ENCODE peak calls at places on chromosomes 3 and 15, in five cellular contexts. One of them, this sample, is unnamed.
A peak's percentile ranks its signal among the peaks of the same experiment; 100 is the strongest.

GRCh38 chr3:46667657-46668056 is 25.8 kb downstream of the ALS2CL start:
- DNase-seq in gastrocnemius medialis: peak; percentile 0
- DNase-seq in A549: no peak
- DNase-seq in Peyer's patch: peak; percentile 25
- DNase-seq in sigmoid colon: peak; percentile 33
- DNase-seq in this sample: no peak

GRCh38 chr3:49801160-49801559 is 1.5 kb upstream of the CDHR4 start:
- DNase-seq in gastrocnemius medialis: no peak
- DNase-seq in A549: no peak
- DNase-seq in Peyer's patch: no peak
- DNase-seq in sigmoid colon: no peak
- DNase-seq in this sample: no peak

GRCh38 chr3:99211309-99211708 is 309.8 kb upstream of the DCBLD2 start:
- DNase-seq in gastrocnemius medialis: no peak
- DNase-seq in A549: no peak
- DNase-seq in Peyer's patch: no peak
- DNase-seq in sigmoid colon: no peak
- DNase-seq in this sample: no peak

GRCh38 chr15:77836116-77836798 is 203.5 kb upstream of the LINGO1 start:
- DNase-seq in gastrocnemius medialis: no peak
- DNase-seq in A549: peak; percentile 33
- DNase-seq in Peyer's patch: no peak
- DNase-seq in sigmoid colon: peak; percentile 28
- DNase-seq in this sample: no peak

GRCh38 chr3:135106445-135106844 is 311.4 kb downstream of the EPHB1 start:
- DNase-seq in gastrocnemius medialis: no peak
- DNase-seq in A549: peak; percentile 2
- DNase-seq in Peyer's patch: peak; percentile 78
- DNase-seq in sigmoid colon: no peak
- DNase-seq in this sample: no peak

GRCh38 chr3:90241481-90241880 is 1134.1 kb downstream of the EPHA3 start:
- DNase-seq in gastrocnemius medialis: no peak
- DNase-seq in A549: no peak
- DNase-seq in Peyer's patch: no peak
- DNase-seq in sigmoid colon: no peak
- DNase-seq in this sample: no peak

GRCh38 chr3:131856171-131856570 is 178.6 kb downstream of the CPNE4 start:
- DNase-seq in gastrocnemius medialis: no peak
- DNase-seq in A549: no peak
- DNase-seq in Peyer's patch: no peak
- DNase-seq in sigmoid colon: no peak
- DNase-seq in this sample: no peak

GRCh38 chr3:101038393-101038792 is 45.2 kb upstream of the ABI3BP start:
- DNase-seq in gastrocnemius medialis: no peak
- DNase-seq in A549: no peak
- DNase-seq in Peyer's patch: no peak
- DNase-seq in sigmoid colon: no peak
- DNase-seq in this sample: no peak

GRCh38 chr15:22831473-22831872 is 7.0 kb upstream of the NIPA2 start:
- DNase-seq in gastrocnemius medialis: no peak
- DNase-seq in A549: peak; percentile 13
- DNase-seq in Peyer's patch: no peak
- DNase-seq in sigmoid colon: no peak
- DNase-seq in this sample: no peak

GRCh38 chr15:70142072-70142321 is 44.3 kb upstream of the TLE3 start:
- DNase-seq in gastrocnemius medialis: no peak
- DNase-seq in A549: no peak
- DNase-seq in Peyer's patch: no peak
- DNase-seq in sigmoid colon: no peak
- DNase-seq in this sample: no peak

GRCh38 chr3:61438253-61439115 is 122.9 kb upstream of the PTPRG start:
- DNase-seq in gastrocnemius medialis: no peak
- DNase-seq in A549: no peak
- DNase-seq in Peyer's patch: no peak
- DNase-seq in sigmoid colon: no peak
- DNase-seq in this sample: no peak

GRCh38 chr15:36951747-36952247 is 148.6 kb downstream of the MEIS2 start:
- DNase-seq in gastrocnemius medialis: no peak
- DNase-seq in A549: peak; percentile 2
- DNase-seq in Peyer's patch: no peak
- DNase-seq in sigmoid colon: no peak
- DNase-seq in this sample: no peak

GRCh38 chr3:60217156-60217911 is 1033.9 kb downstream of the FHIT start:
- DNase-seq in gastrocnemius medialis: no peak
- DNase-seq in A549: no peak
- DNase-seq in Peyer's patch: no peak
- DNase-seq in sigmoid colon: no peak
- DNase-seq in this sample: no peak

GRCh38 chr15:56341201-56341600 is 24.0 kb upstream of the TEX9 start:
- DNase-seq in gastrocnemius medialis: no peak
- DNase-seq in A549: no peak
- DNase-seq in Peyer's patch: no peak
- DNase-seq in sigmoid colon: no peak
- DNase-seq in this sample: no peak

GRCh38 chr3:115855911-115856310 is 232.6 kb downstream of the GAP43 start:
- DNase-seq in gastrocnemius medialis: no peak
- DNase-seq in A549: no peak
- DNase-seq in Peyer's patch: no peak
- DNase-seq in sigmoid colon: no peak
- DNase-seq in this sample: no peak

GRCh38 chr15:25876231-25877140 is 13.4 kb upstream of the ATP10A start:
- DNase-seq in gastrocnemius medialis: no peak
- DNase-seq in A549: no peak
- DNase-seq in Peyer's patch: no peak
- DNase-seq in sigmoid colon: no peak
- DNase-seq in this sample: no peak

GRCh38 chr3:112128843-112129727 is 4.0 kb downstream of the GCSAM start:
- DNase-seq in gastrocnemius medialis: no peak
- DNase-seq in A549: peak; percentile 3
- DNase-seq in Peyer's patch: peak; percentile 74
- DNase-seq in sigmoid colon: no peak
- DNase-seq in this sample: no peak

GRCh38 chr3:189724366-189724765 is 93.2 kb downstream of the TP63 start:
- DNase-seq in gastrocnemius medialis: no peak
- DNase-seq in A549: no peak
- DNase-seq in Peyer's patch: no peak
- DNase-seq in sigmoid colon: no peak
- DNase-seq in this sample: no peak

GRCh38 chr3:188554404-188554803 is 400.4 kb downstream of the LPP start:
- DNase-seq in gastrocnemius medialis: peak; percentile 83
- DNase-seq in A549: no peak
- DNase-seq in Peyer's patch: no peak
- DNase-seq in sigmoid colon: peak; percentile 67
- DNase-seq in this sample: no peak

GRCh38 chr15:44075535-44075934 is 119.5 kb downstream of the FRMD5 start:
- DNase-seq in gastrocnemius medialis: no peak
- DNase-seq in A549: no peak
- DNase-seq in Peyer's patch: no peak
- DNase-seq in sigmoid colon: no peak
- DNase-seq in this sample: no peak

GRCh38 chr15:59329570-59330350 is 42.9 kb downstream of the MYO1E start:
- DNase-seq in gastrocnemius medialis: no peak
- DNase-seq in A549: peak; percentile 86
- DNase-seq in Peyer's patch: no peak
- DNase-seq in sigmoid colon: no peak
- DNase-seq in this sample: no peak

GRCh38 chr3:174532776-174533175 is 326.4 kb upstream of the NAALADL2 start:
- DNase-seq in gastrocnemius medialis: no peak
- DNase-seq in A549: no peak
- DNase-seq in Peyer's patch: no peak
- DNase-seq in sigmoid colon: no peak
- DNase-seq in this sample: no peak

GRCh38 chr3:53493997-53494791 is at the start of gene CACNA1D:
- DNase-seq in gastrocnemius medialis: no peak
- DNase-seq in A549: no peak
- DNase-seq in Peyer's patch: peak; percentile 81
- DNase-seq in sigmoid colon: no peak
- DNase-seq in this sample: no peak

DNA sequence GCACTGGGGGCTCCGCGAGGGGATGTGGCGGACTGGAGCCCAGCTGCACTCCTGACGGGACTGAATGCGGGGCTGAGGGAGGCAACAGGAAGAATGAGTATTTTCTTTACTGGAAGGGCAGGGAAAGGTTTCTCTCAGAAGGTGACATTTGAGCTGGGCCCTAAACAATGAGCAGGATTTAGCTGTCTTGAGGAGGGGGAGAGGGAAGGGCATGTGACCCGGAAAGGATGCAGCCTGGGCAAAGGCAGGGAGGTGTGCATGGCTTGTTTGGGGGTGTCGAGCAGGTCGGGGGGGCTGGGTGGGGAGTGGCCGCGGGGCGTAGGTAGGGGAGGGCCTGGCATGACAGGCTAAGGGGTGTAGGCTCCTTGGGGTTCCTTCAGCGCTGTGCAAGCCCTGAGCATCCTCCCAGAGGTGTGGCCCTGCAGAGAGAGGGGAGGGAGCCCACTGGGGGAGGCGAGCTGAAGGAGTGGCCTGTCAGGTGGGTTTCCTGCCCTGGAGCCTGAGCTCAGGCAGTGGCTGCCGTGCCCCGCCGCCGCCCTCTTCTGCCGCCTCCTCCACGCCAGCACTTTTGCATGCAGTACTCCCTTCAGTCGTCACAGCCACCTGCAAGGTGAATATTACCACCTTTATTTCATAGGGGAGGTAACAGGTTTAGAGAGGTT is 17.2 kb upstream of the ANKDD1A start:
- DNase-seq in gastrocnemius medialis: no peak
- DNase-seq in A549: no peak
- DNase-seq in Peyer's patch: peak; percentile 93
- DNase-seq in sigmoid colon: peak; percentile 70
- DNase-seq in this sample: peak; percentile 27
- TF ChIP-seq POLR2A in gastrocnemius medialis: no peak
- TF ChIP-seq POLR2A in A549: no peak
- TF ChIP-seq POLR2A in Peyer's patch: peak; percentile 14
- TF ChIP-seq POLR2A in sigmoid colon: no peak
- TF ChIP-seq POLR2A in this sample: no peak

DNA sequence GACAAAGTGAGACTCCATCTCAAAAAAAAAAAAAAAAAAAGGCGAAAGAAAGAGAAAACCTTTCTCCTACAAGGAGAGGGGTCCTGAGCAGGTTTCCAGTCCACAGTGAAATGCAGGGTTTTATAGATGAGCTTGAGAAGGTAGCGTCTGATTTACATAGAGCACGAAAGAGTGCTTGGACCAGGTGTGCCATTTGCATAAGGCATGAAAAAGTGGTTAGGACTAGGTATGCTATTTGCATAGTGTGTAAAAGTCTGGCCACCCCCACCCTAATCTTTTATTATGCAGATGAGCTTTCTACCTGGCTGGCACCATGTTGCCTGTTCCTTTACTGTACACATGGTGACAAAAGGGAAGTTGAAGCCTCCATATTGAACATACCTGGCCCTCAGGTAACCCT is 13.6 kb upstream of the RNU6-1 start:
- DNase-seq in gastrocnemius medialis: no peak
- DNase-seq in A549: no peak
- DNase-seq in Peyer's patch: no peak
- DNase-seq in sigmoid colon: no peak
- DNase-seq in this sample: no peak
- H3K4me1 ChIP-seq in gastrocnemius medialis: no peaks in the 10 kb centered on the region
- H3K4me1 ChIP-seq in A549: peaks cover 19% of the 10 kb centered on the region
- H3K4me1 ChIP-seq in Peyer's patch: no peaks in the 10 kb centered on the region
- H3K4me1 ChIP-seq in sigmoid colon: no peaks in the 10 kb centered on the region
- H3K4me1 ChIP-seq in this sample: no peaks in the 10 kb centered on the region

GRCh38 chr3:21892104-21892503 is 141.1 kb upstream of the ZNF385D start:
- DNase-seq in gastrocnemius medialis: no peak
- DNase-seq in A549: no peak
- DNase-seq in Peyer's patch: no peak
- DNase-seq in sigmoid colon: no peak
- DNase-seq in this sample: no peak

GRCh38 chr3:21889166-21889565 is 138.2 kb upstream of the ZNF385D start:
- DNase-seq in gastrocnemius medialis: no peak
- DNase-seq in A549: no peak
- DNase-seq in Peyer's patch: no peak
- DNase-seq in sigmoid colon: no peak
- DNase-seq in this sample: no peak

GRCh38 chr3:21893250-21893649 is 142.2 kb upstream of the ZNF385D start:
- DNase-seq in gastrocnemius medialis: no peak
- DNase-seq in A549: no peak
- DNase-seq in Peyer's patch: no peak
- DNase-seq in sigmoid colon: no peak
- DNase-seq in this sample: no peak

GRCh38 chr3:21888656-21889055 is 137.6 kb upstream of the ZNF385D start:
- DNase-seq in gastrocnemius medialis: no peak
- DNase-seq in A549: no peak
- DNase-seq in Peyer's patch: no peak
- DNase-seq in sigmoid colon: no peak
- DNase-seq in this sample: no peak

DNA sequence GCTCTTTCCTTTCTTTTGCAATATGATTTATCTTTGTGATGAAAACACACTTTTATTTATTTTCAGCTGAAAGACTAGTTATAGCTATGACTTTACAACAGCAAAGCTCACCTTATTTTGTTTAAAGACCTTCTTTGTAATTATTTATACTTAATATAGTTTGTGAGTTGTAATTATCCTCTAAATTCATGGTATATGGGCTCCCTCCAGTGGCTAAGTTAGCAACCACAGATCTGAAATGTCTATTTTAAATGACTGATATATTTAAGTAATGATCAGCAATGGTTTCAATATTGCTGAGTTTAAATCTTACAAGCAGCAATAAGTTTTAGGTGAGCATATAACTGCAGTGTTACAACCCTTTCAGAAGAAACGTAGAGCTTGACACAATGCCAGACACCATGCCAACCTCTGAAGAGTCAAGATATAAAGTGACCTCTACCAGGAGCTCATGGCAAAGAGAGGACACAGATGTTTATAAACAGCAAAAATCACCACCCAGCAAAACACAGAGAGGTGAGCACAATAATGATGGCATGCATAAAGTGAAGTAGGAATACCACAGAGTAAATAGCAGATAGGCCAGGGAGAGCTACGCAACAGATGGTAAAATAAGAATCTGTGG is 143.6 kb upstream of the ZNF385D start:
- DNase-seq in gastrocnemius medialis: no peak
- DNase-seq in A549: peak; percentile 5
- DNase-seq in Peyer's patch: no peak
- DNase-seq in sigmoid colon: no peak
- DNase-seq in this sample: no peak
- TF ChIP-seq CTCF in gastrocnemius medialis: peak; percentile 71
- TF ChIP-seq CTCF in A549: peak; percentile 52
- TF ChIP-seq CTCF in Peyer's patch: peak; percentile 19
- TF ChIP-seq CTCF in sigmoid colon: no peak
- TF ChIP-seq CTCF in this sample: peak; percentile 51

GRCh38 chr3:129313415-129313982 is 34.8 kb downstream of the HMCES start:
- DNase-seq in gastrocnemius medialis: no peak
- DNase-seq in A549: no peak
- DNase-seq in Peyer's patch: no peak
- DNase-seq in sigmoid colon: no peak
- DNase-seq in this sample: no peak
- TF ChIP-seq POLR2A in gastrocnemius medialis: no peak
- TF ChIP-seq POLR2A in A549: no peak
- TF ChIP-seq POLR2A in Peyer's patch: peak; percentile 26
- TF ChIP-seq POLR2A in sigmoid colon: no peak
- TF ChIP-seq POLR2A in this sample: no peak

DNA sequence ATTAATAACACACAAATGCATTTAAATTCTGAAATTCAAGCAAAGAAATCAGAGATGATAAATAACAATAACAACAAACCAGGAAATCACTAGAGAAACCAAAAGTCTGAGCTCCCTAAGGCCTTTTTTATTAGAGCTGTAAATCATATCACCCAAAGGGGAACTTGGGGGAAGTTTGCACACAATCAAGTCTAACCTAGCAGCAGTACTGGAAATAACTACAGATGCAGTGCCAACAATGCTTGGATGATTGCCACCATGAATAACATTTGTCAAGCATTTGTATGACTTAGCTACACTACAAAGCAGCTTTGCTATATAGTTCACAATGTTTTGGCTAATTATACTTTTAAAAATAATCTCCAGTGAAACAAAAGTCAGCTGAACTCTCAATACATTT is 27.8 kb downstream of the SHQ1 start:
- DNase-seq in gastrocnemius medialis: peak; percentile 31
- DNase-seq in A549: no peak
- DNase-seq in Peyer's patch: no peak
- DNase-seq in sigmoid colon: no peak
- DNase-seq in this sample: no peak
- H3K4me1 ChIP-seq in gastrocnemius medialis: peaks cover 40% of the 10 kb centered on the region
- H3K4me1 ChIP-seq in A549: peaks cover 16% of the 10 kb centered on the region
- H3K4me1 ChIP-seq in Peyer's patch: no peaks in the 10 kb centered on the region
- H3K4me1 ChIP-seq in sigmoid colon: peaks cover 29% of the 10 kb centered on the region
- H3K4me1 ChIP-seq in this sample: peaks cover 24% of the 10 kb centered on the region